ENCODE peak calls at places on chromosomes 1 and 21, in four cellular contexts. M is neural crest cell, X is kidney, N is astrocyte. Y is an unnamed sample.

GRCh38 chr1:53381790-53382401 is 54.0 kb upstream of the LRP8 start:
- DNase-seq in M (no peak), X (peak), N (peak), Y (no peak)

GRCh38 chr1:112761714-112762480 is 46.8 kb upstream of the PPM1J start:
- DNase-seq in M (no peak), X (no peak), N (no peak), Y (no peak)

GRCh38 chr1:193654951-193655705 is 468.7 kb upstream of the B3GALT2 start:
- DNase-seq in M (no peak), X (no peak), N (peak), Y (no peak)

GRCh38 chr1:214102907-214103306 is 115.1 kb downstream of the PROX1 start:
- DNase-seq in M (no peak), X (no peak), N (peak), Y (no peak)

GRCh38 chr1:91816055-91816454 is 69.9 kb downstream of the TGFBR3 start:
- DNase-seq in M (no peak), X (no peak), N (no peak), Y (no peak)

GRCh38 chr1:39613250-39613649 is 26.2 kb downstream of the HEYL start:
- DNase-seq in M (no peak), X (peak), N (no peak), Y (no peak)

GRCh38 chr1:107432108-107432507 is 291.3 kb downstream of the NTNG1 start:
- DNase-seq in M (no peak), X (no peak), N (no peak), Y (no peak)

GRCh38 chr1:94504601-94505000 is 37.0 kb downstream of the F3 start:
- DNase-seq in M (no peak), X (no peak), N (no peak), Y (no peak)

GRCh38 chr1:9281071-9281827 is 11.4 kb upstream of the SPSB1 start:
- DNase-seq in M (no peak), X (peak), N (peak), Y (no peak)

GRCh38 chr1:183609313-183609712 is 19.1 kb upstream of the NCF2 start:
- DNase-seq in M (no peak), X (no peak), N (peak), Y (no peak)

GRCh38 chr1:220879509-220880366 is 495 bp downstream of the HLX start:
- DNase-seq in M (no peak), X (peak), N (peak), Y (no peak)

GRCh38 chr1:9248341-9249262 is 14.0 kb downstream of the H6PD start:
- DNase-seq in M (no peak), X (peak), N (no peak), Y (no peak)

GRCh38 chr1:167934407-167935251 is 1.9 kb upstream of the DCAF6 start:
- DNase-seq in M (no peak), X (no peak), N (peak), Y (no peak)

GRCh38 chr21:28633803-28634572 is 358.7 kb downstream of the LTN1 start:
- DNase-seq in M (no peak), X (no peak), N (peak), Y (no peak)

GRCh38 chr21:42633858-42634257 is 19.6 kb upstream of the PDE9A start:
- DNase-seq in M (no peak), X (peak), N (no peak), Y (no peak)

GRCh38 chr1:29513357-29513756 is 277.0 kb downstream of the PTPRU start:
- DNase-seq in M (peak), X (no peak), N (peak), Y (no peak)

GRCh38 chr1:44346184-44346583 is 8.9 kb downstream of the ERI3 start:
- DNase-seq in M (no peak), X (no peak), N (no peak), Y (no peak)

GRCh38 chr1:6470132-6471085 is 4.4 kb upstream of the TNFRSF25 start:
- DNase-seq in M (no peak), X (peak), N (no peak), Y (no peak)

GRCh38 chr21:23936224-23936623 is 1671.1 kb downstream of the MRPL39 start:
- DNase-seq in M (no peak), X (no peak), N (peak), Y (no peak)

GRCh38 chr1:36369061-36369470 is 16.7 kb downstream of the STK40 start:
- DNase-seq in M (peak), X (no peak), N (no peak), Y (peak)

GRCh38 chr1:52904590-52905375 is 16.8 kb downstream of the ECHDC2 start:
- DNase-seq in M (peak), X (no peak), N (no peak), Y (no peak)

GRCh38 chr1:89808429-89809117 is 12.3 kb upstream of the LRRC8D start:
- DNase-seq in M (no peak), X (no peak), N (peak), Y (no peak)

GRCh38 chr21:28516996-28517592 is 475.6 kb downstream of the LTN1 start:
- DNase-seq in M (peak), X (peak), N (peak), Y (peak)

GRCh38 chr21:37619464-37619974 is 252.9 kb downstream of the DYRK1A start:
- DNase-seq in M (no peak), X (no peak), N (no peak), Y (no peak)

DNA sequence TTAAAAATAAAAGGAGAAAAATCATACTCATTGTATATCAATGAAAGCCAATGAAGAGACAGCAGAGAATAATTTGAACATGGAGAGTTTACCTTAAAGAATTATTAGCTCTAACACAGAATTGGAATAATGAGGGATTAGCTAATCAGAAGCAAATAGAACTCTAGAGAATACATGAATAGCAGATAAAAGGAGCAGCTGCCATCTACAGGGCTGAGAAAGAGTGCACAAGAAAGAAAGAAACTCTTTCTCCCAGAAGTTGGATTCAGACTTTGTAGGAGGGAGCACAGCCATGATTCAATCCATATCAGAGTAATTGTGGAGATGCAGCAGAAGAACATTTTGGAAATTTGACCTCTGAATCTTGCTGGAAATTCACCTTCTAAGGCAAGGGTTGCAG is 1171.2 kb downstream of the PLA2G4A start:
- DNase-seq in M (no peak), X (no peak), N (no peak), Y (no peak)
- TF ChIP-seq CTCF in M (no peak), X (peak), N (no peak), Y (no peak)

GRCh38 chr1:20343149-20343936 is 52.7 kb downstream of the VWA5B1 start:
- DNase-seq in M (peak), X (peak), N (no peak), Y (no peak)
- TF ChIP-seq CTCF in M (no peak), X (no peak), N (no peak), Y (no peak)

DNA sequence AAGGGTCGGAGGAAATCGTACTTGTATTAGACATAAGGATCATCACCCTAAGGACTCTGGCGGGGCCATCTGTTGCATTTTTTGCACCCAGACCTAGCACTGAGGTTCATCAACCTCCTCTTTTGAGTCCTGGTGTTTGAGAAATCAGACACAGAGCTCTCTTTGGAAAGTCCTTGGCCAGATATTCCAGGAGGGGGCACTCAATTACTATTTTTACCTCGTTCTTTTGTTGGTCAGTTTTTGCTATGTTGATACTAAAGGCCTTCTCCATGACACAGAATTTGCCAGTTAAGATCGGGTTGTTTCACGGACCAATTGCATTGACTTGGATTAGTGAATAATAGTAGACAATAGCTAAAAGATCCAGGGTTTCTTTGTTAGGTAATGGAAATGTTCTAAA is 711.2 kb downstream of the KCNT2 start:
- DNase-seq in M (no peak), X (no peak), N (no peak), Y (no peak)
- TF ChIP-seq CTCF in M (no peak), X (no peak), N (no peak), Y (no peak)

DNA sequence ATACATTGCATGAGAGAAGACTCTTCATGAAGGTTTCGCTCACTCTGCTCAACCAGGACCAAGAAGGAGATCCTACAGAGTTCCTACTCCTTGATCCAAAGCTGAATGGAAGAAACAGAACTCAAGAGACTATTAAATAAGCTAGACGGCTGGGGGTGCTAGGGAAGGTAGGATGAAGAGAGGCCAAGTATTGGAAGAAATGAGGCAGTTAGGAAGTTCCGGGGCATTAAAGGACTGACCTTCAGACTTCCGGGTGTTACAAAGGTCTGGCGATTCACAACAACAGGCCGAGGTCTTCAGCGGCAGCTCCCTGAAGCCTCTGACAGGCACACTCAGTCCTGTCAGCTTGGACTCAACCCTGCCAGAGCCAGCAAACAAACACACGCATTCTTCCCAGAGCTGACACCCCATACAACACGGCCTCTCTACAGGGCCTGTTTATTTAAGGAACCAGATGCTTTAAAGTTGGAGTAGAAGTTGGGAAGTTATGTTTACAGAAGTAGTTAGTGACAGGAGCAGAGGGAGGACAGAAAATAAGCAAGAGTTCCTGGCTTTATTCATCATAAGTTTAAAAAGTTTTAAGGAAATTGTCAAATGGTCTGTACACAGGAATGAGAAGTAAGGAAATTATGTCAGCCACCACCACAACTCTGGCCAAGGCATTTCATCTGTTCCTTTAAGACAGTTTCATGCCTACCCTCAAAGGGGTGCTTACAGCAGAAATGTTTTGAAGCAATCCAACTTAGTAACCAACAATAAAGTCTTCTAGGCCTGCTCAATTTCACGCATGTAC is 4.7 kb downstream of the SORT1 start:
- DNase-seq in M (peak), X (peak), N (peak), Y (peak)
- TF ChIP-seq CTCF in M (no peak), X (no peak), N (no peak), Y (no peak)

DNA sequence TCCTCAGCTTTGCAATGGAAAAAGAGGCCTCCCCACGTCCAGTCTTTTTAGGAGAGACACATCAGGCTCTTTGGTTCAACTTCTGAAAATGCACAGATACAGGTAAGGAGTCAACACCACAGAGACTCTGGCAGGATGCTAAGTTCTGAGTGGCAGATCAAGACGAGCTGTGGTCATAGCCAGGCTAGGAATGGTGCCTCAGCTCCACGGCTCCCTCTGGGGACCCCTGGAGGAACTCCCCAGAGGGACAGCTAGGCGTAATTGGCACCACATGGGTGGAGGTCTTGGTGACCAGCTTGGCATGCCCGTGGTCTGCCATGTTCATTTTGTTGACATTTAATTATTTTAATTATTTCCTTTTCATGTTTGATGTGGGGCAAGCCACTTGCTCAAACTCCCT is 206.1 kb downstream of the KAZN start:
- DNase-seq in M (no peak), X (no peak), N (no peak), Y (no peak)
- TF ChIP-seq CTCF in M (peak), X (peak), N (no peak), Y (peak)

DNA sequence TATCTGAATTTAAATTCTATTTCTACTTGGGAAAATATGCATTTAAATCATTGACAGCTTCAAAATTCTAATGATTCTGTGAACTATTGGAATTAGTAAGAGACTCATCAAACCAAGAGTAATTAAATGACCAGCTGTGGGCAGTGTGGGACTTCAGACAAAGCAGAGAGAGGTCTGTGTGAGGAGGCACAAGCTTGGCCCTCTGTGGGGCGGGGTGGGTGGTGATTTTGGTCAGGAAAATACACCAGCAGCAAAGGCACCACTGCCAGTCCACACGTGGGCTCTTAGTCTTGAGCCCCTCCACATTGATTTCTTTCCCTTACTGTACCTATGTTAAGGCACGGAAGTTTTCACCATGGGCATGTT is 39.2 kb upstream of the RAB4A start:
- DNase-seq in M (no peak), X (no peak), N (no peak), Y (no peak)
- TF ChIP-seq CTCF in M (peak), X (no peak), N (no peak), Y (no peak)